ENCODE peak calls at places on chromosome 9, in five cellular contexts. C, L, B, M and T are unnamed samples.

GRCh38 chr9:134626576-134627416 is 14.8 kb upstream of the COL5A1 start:
- DNase-seq in C (no peak), L (no peak), B (no peak), M (no peak), T (no peak)

GRCh38 chr9:116501871-116502270 is 185.2 kb upstream of the TRIM32 start:
- DNase-seq in C (peak; percentile 42), L (no peak), B (no peak), M (no peak), T (no peak)

GRCh38 chr9:4366649-4367330 is 66.9 kb upstream of the GLIS3 start:
- DNase-seq in C (peak; percentile 36), L (peak; percentile 75), B (peak; percentile 5), M (no peak), T (peak; percentile 61)

GRCh38 chr9:2560175-2560574 is 61.4 kb upstream of the VLDLR start:
- DNase-seq in C (no peak), L (no peak), B (no peak), M (no peak), T (no peak)

GRCh38 chr9:133946840-133947486 is 45.2 kb downstream of the VAV2 start:
- DNase-seq in C (no peak), L (no peak), B (no peak), M (no peak), T (no peak)

GRCh38 chr9:7055201-7055903 is 297.6 kb downstream of the KDM4C start:
- DNase-seq in C (no peak), L (no peak), B (no peak), M (no peak), T (no peak)

GRCh38 chr9:37643214-37643613 is 7.5 kb upstream of the FRMPD1 start:
- DNase-seq in C (no peak), L (no peak), B (no peak), M (no peak), T (no peak)

GRCh38 chr9:97510797-97511761 is 9.6 kb downstream of the TMOD1 start:
- DNase-seq in C (peak; percentile 63), L (no peak), B (no peak), M (no peak), T (no peak)

GRCh38 chr9:38432922-38433510 is 8.8 kb upstream of the IGFBPL1 start:
- DNase-seq in C (peak; percentile 16), L (peak; percentile 37), B (no peak), M (no peak), T (no peak)

GRCh38 chr9:2857564-2858198 is 13.8 kb upstream of the PUM3 start:
- DNase-seq in C (peak; percentile 54), L (peak; percentile 90), B (peak; percentile 39), M (peak; percentile 53), T (peak; percentile 83)

GRCh38 chr9:21961569-21961968 is 32.6 kb downstream of the CDKN2A start:
- DNase-seq in C (no peak), L (no peak), B (no peak), M (no peak), T (no peak)

GRCh38 chr9:137113385-137114159 is 961 bp downstream of the DPP7 start:
- DNase-seq in C (no peak), L (no peak), B (no peak), M (no peak), T (no peak)

GRCh38 chr9:114281421-114282103 is 41.3 kb upstream of the ORM1 start:
- DNase-seq in C (no peak), L (no peak), B (no peak), M (no peak), T (no peak)

GRCh38 chr9:123742009-123742767 is 187.7 kb downstream of the DENND1A start:
- DNase-seq in C (peak; percentile 9), L (no peak), B (no peak), M (no peak), T (no peak)

GRCh38 chr9:15697459-15697858 is 144.6 kb downstream of the CCDC171 start:
- DNase-seq in C (peak; percentile 70), L (peak; percentile 38), B (no peak), M (no peak), T (no peak)

GRCh38 chr9:27569406-27569805 is 3.9 kb downstream of the C9orf72 start:
- DNase-seq in C (no peak), L (no peak), B (no peak), M (no peak), T (no peak)

GRCh38 chr9:86202338-86202882 is 57.0 kb downstream of the C9orf153 start:
- DNase-seq in C (peak; percentile 38), L (peak; percentile 62), B (no peak), M (no peak), T (no peak)

GRCh38 chr9:20640331-20641187 is 18.3 kb upstream of the MLLT3 start:
- DNase-seq in C (no peak), L (peak; percentile 60), B (peak; percentile 62), M (peak; percentile 41), T (peak; percentile 70)

GRCh38 chr9:134473353-134474057 is 147.2 kb downstream of the RXRA start:
- DNase-seq in C (no peak), L (no peak), B (no peak), M (no peak), T (no peak)

GRCh38 chr9:127137640-127138360 is 15.4 kb upstream of the ANGPTL2 start:
- DNase-seq in C (no peak), L (no peak), B (no peak), M (no peak), T (no peak)

GRCh38 chr9:133275105-133276000 is at the start of gene ABO:
- DNase-seq in C (no peak), L (no peak), B (no peak), M (no peak), T (no peak)

GRCh38 chr9:98144076-98144475 is 25.1 kb upstream of the TRIM14 start:
- DNase-seq in C (no peak), L (no peak), B (no peak), M (no peak), T (no peak)

GRCh38 chr9:126347911-126348760 is 21.5 kb downstream of the MVB12B start:
- DNase-seq in C (no peak), L (no peak), B (no peak), M (no peak), T (no peak)

GRCh38 chr9:3751125-3751758 is 225.4 kb upstream of the RFX3 start:
- DNase-seq in C (peak; percentile 63), L (peak; percentile 76), B (no peak), M (no peak), T (no peak)

GRCh38 chr9:7507026-7507425 is 292.6 kb downstream of the DMAC1 start:
- DNase-seq in C (no peak), L (no peak), B (no peak), M (no peak), T (no peak)

GRCh38 chr9:130443840-130444492 is 795 bp upstream of the ASS1 start:
- DNase-seq in C (no peak), L (no peak), B (no peak), M (no peak), T (no peak)

GRCh38 chr9:123871781-123872180 is 58.1 kb downstream of the DENND1A start:
- DNase-seq in C (no peak), L (no peak), B (no peak), M (no peak), T (no peak)